ENCODE peak calls at places on chromosomes 7 and 10, in ten cellular contexts. I is NCI-H446; Z is activated CD4-positive, CD25-positive, alpha-beta regulatory T cell; G is cerebellar cortex; W is activated naive CD8-positive, alpha-beta T cell treated with anti-CD3 and anti-CD28 coated beads, Interleukin-2, amount 50 U/mL, for 24 hours; J is endothelial cell; R is ascending aorta; Y is ureter; U is effector memory CD8-positive, alpha-beta T cell; Q is omental fat pad. M is an unnamed sample.

GRCh38 chr10:73060738-73061635 is 35.7 kb downstream of the P4HA1 start:
- DNase-seq in W (no peak), R (no peak), G (peak), Y (no peak), I (no peak), J (no peak), Z (no peak), U (no peak), Q (no peak), M (no peak)

GRCh38 chr7:55021951-55022617 is 3.3 kb downstream of the EGFR start:
- DNase-seq in I (no peak), G (no peak), W (no peak), Y (no peak), U (no peak), J (no peak), R (no peak), Q (no peak), Z (no peak), M (no peak)

GRCh38 chr10:130713105-130713504 is 576.9 kb downstream of the GLRX3 start:
- DNase-seq in W (no peak), R (no peak), Z (no peak), Y (no peak), G (no peak), I (no peak), Q (no peak), U (no peak), J (no peak), M (no peak)

GRCh38 chr7:148916186-148916585 is 32.1 kb upstream of the EZH2 start:
- DNase-seq in G (no peak), I (no peak), J (no peak), Q (no peak), U (no peak), Y (no peak), Z (no peak), R (no peak), W (no peak), M (no peak)

GRCh38 chr10:110610308-110610774 is 33.8 kb upstream of the RBM20 start:
- DNase-seq in Z (peak), J (peak), R (no peak), G (peak), Y (peak), U (peak), I (peak), Q (no peak), W (peak), M (no peak)

GRCh38 chr7:5615190-5616070 is 166.0 kb downstream of the RNF216 start:
- DNase-seq in U (no peak), Q (no peak), G (no peak), Y (no peak), Z (no peak), I (no peak), R (no peak), J (no peak), W (no peak), M (no peak)

GRCh38 chr10:44973323-44974081 is 5.1 kb downstream of the DEPP1 start:
- DNase-seq in Y (no peak), I (no peak), W (peak), Q (no peak), U (no peak), J (no peak), Z (no peak), R (no peak), G (no peak), M (no peak)

GRCh38 chr7:36047254-36047653 is 105.8 kb upstream of the EEPD1 start:
- DNase-seq in Z (no peak), W (no peak), I (no peak), Y (no peak), Q (no peak), U (no peak), J (no peak), R (no peak), G (no peak), M (no peak)

GRCh38 chr10:93797825-93798224 is 40.1 kb downstream of the LGI1 start:
- DNase-seq in W (no peak), Q (no peak), G (no peak), Z (no peak), R (no peak), J (no peak), I (no peak), U (no peak), Y (no peak), M (no peak)

GRCh38 chr10:62043493-62043938 is 142.0 kb downstream of the ARID5B start:
- DNase-seq in G (no peak), Z (no peak), U (no peak), Q (no peak), R (no peak), I (no peak), J (no peak), Y (no peak), W (no peak), M (no peak)